ENCODE peak calls at places on chromosomes 6 and 20, in eight cellular contexts. One of them, this sample, is unnamed.

GRCh38 chr6:75266716-75267291 is 17.8 kb downstream of the TMEM30A start:
- DNase-seq in lower lobe of right lung: no peak
- DNase-seq in HCT116: no peak
- DNase-seq in endothelial cell of umbilical vein: peak; percentile 75
- DNase-seq in fibroblast of lung: peak; percentile 80
- DNase-seq in heart right ventricle: no peak
- DNase-seq in A549: peak; percentile 32
- DNase-seq in sigmoid colon: no peak
- DNase-seq in this sample: no peak

GRCh38 chr6:21019614-21020013 is 485.4 kb downstream of the CDKAL1 start:
- DNase-seq in endothelial cell of umbilical vein: peak; percentile 24
- DNase-seq in HCT116: no peak
- DNase-seq in sigmoid colon: no peak
- DNase-seq in A549: no peak
- DNase-seq in lower lobe of right lung: no peak
- DNase-seq in heart right ventricle: no peak
- DNase-seq in fibroblast of lung: peak; percentile 57
- DNase-seq in this sample: no peak

GRCh38 chr20:9996944-9997343 is 37.8 kb upstream of the ANKEF1 start:
- DNase-seq in fibroblast of lung: peak; percentile 43
- DNase-seq in lower lobe of right lung: no peak
- DNase-seq in heart right ventricle: no peak
- DNase-seq in A549: no peak
- DNase-seq in HCT116: no peak
- DNase-seq in sigmoid colon: no peak
- DNase-seq in endothelial cell of umbilical vein: no peak
- DNase-seq in this sample: peak; percentile 28

GRCh38 chr6:82270791-82271392 is 23.3 kb upstream of the IBTK start:
- DNase-seq in heart right ventricle: no peak
- DNase-seq in lower lobe of right lung: no peak
- DNase-seq in fibroblast of lung: peak; percentile 59
- DNase-seq in A549: peak; percentile 49
- DNase-seq in endothelial cell of umbilical vein: peak; percentile 32
- DNase-seq in sigmoid colon: no peak
- DNase-seq in HCT116: peak; percentile 24
- DNase-seq in this sample: no peak

GRCh38 chr20:59063358-59064213 is 21.0 kb upstream of the PRELID3B start:
- DNase-seq in heart right ventricle: peak; percentile 42
- DNase-seq in lower lobe of right lung: no peak
- DNase-seq in sigmoid colon: peak; percentile 84
- DNase-seq in fibroblast of lung: peak; percentile 75
- DNase-seq in endothelial cell of umbilical vein: peak; percentile 68
- DNase-seq in A549: peak; percentile 39
- DNase-seq in HCT116: peak; percentile 75
- DNase-seq in this sample: peak; percentile 48

GRCh38 chr6:168709991-168710390 is 269.0 kb downstream of the SMOC2 start:
- DNase-seq in A549: no peak
- DNase-seq in heart right ventricle: no peak
- DNase-seq in fibroblast of lung: no peak
- DNase-seq in lower lobe of right lung: no peak
- DNase-seq in sigmoid colon: no peak
- DNase-seq in endothelial cell of umbilical vein: no peak
- DNase-seq in HCT116: no peak
- DNase-seq in this sample: no peak

GRCh38 chr6:26198626-26199056 is 111.4 kb downstream of the HFE start:
- DNase-seq in endothelial cell of umbilical vein: peak; percentile 76
- DNase-seq in A549: no peak
- DNase-seq in lower lobe of right lung: no peak
- DNase-seq in HCT116: peak; percentile 53
- DNase-seq in fibroblast of lung: peak; percentile 33
- DNase-seq in heart right ventricle: no peak
- DNase-seq in sigmoid colon: no peak
- DNase-seq in this sample: no peak

GRCh38 chr6:52076791-52077179 is 10.6 kb downstream of the PKHD1 start:
- DNase-seq in endothelial cell of umbilical vein: no peak
- DNase-seq in lower lobe of right lung: no peak
- DNase-seq in A549: no peak
- DNase-seq in fibroblast of lung: no peak
- DNase-seq in HCT116: no peak
- DNase-seq in heart right ventricle: no peak
- DNase-seq in sigmoid colon: no peak
- DNase-seq in this sample: no peak

GRCh38 chr6:28542440-28543293 is 17.0 kb downstream of the GPX5 start:
- DNase-seq in HCT116: peak; percentile 90
- DNase-seq in A549: peak; percentile 73
- DNase-seq in lower lobe of right lung: peak; percentile 64
- DNase-seq in heart right ventricle: no peak
- DNase-seq in endothelial cell of umbilical vein: peak; percentile 70
- DNase-seq in fibroblast of lung: peak; percentile 87
- DNase-seq in sigmoid colon: no peak
- DNase-seq in this sample: peak; percentile 85

GRCh38 chr6:44007818-44008660 is 119.2 kb downstream of the MRPL14 start:
- DNase-seq in A549: no peak
- DNase-seq in lower lobe of right lung: no peak
- DNase-seq in sigmoid colon: peak; percentile 51
- DNase-seq in HCT116: no peak
- DNase-seq in heart right ventricle: no peak
- DNase-seq in fibroblast of lung: no peak
- DNase-seq in endothelial cell of umbilical vein: no peak
- DNase-seq in this sample: no peak

GRCh38 chr6:6969761-6970223 is 138.0 kb upstream of the RREB1 start:
- DNase-seq in sigmoid colon: no peak
- DNase-seq in heart right ventricle: no peak
- DNase-seq in A549: no peak
- DNase-seq in HCT116: peak; percentile 84
- DNase-seq in endothelial cell of umbilical vein: no peak
- DNase-seq in fibroblast of lung: no peak
- DNase-seq in lower lobe of right lung: no peak
- DNase-seq in this sample: no peak

GRCh38 chr6:44224154-44224977 is 971 bp downstream of the SLC29A1 start:
- DNase-seq in HCT116: no peak
- DNase-seq in A549: peak; percentile 25
- DNase-seq in fibroblast of lung: no peak
- DNase-seq in heart right ventricle: no peak
- DNase-seq in lower lobe of right lung: no peak
- DNase-seq in sigmoid colon: peak; percentile 75
- DNase-seq in endothelial cell of umbilical vein: peak; percentile 51
- DNase-seq in this sample: no peak

GRCh38 chr6:40885139-40885774 is 153.8 kb downstream of the UNC5CL start:
- DNase-seq in sigmoid colon: no peak
- DNase-seq in heart right ventricle: no peak
- DNase-seq in fibroblast of lung: no peak
- DNase-seq in lower lobe of right lung: no peak
- DNase-seq in endothelial cell of umbilical vein: no peak
- DNase-seq in A549: no peak
- DNase-seq in HCT116: no peak
- DNase-seq in this sample: no peak

GRCh38 chr6:115798229-115798628 is 262.5 kb downstream of the FRK start:
- DNase-seq in fibroblast of lung: no peak
- DNase-seq in A549: no peak
- DNase-seq in heart right ventricle: no peak
- DNase-seq in HCT116: no peak
- DNase-seq in endothelial cell of umbilical vein: no peak
- DNase-seq in lower lobe of right lung: no peak
- DNase-seq in sigmoid colon: no peak
- DNase-seq in this sample: no peak

GRCh38 chr20:36439040-36439730 is 102.1 kb upstream of the MYL9 start:
- DNase-seq in A549: peak; percentile 76
- DNase-seq in heart right ventricle: peak; percentile 64
- DNase-seq in endothelial cell of umbilical vein: peak; percentile 44
- DNase-seq in lower lobe of right lung: peak; percentile 76
- DNase-seq in HCT116: peak; percentile 32
- DNase-seq in fibroblast of lung: peak; percentile 52
- DNase-seq in sigmoid colon: no peak
- DNase-seq in this sample: peak; percentile 43

GRCh38 chr6:112016335-112016734 is 37.6 kb upstream of the CCN6 start:
- DNase-seq in sigmoid colon: no peak
- DNase-seq in A549: no peak
- DNase-seq in lower lobe of right lung: no peak
- DNase-seq in endothelial cell of umbilical vein: peak; percentile 45
- DNase-seq in fibroblast of lung: no peak
- DNase-seq in heart right ventricle: no peak
- DNase-seq in HCT116: no peak
- DNase-seq in this sample: peak; percentile 72

GRCh38 chr6:129162605-129163004 is 279.7 kb downstream of the LAMA2 start:
- DNase-seq in A549: no peak
- DNase-seq in fibroblast of lung: peak; percentile 27
- DNase-seq in endothelial cell of umbilical vein: no peak
- DNase-seq in HCT116: no peak
- DNase-seq in heart right ventricle: no peak
- DNase-seq in lower lobe of right lung: no peak
- DNase-seq in sigmoid colon: no peak
- DNase-seq in this sample: no peak

GRCh38 chr20:6164421-6165341 is 41.9 kb upstream of the FERMT1 start:
- DNase-seq in lower lobe of right lung: no peak
- DNase-seq in HCT116: peak; percentile 15
- DNase-seq in endothelial cell of umbilical vein: no peak
- DNase-seq in fibroblast of lung: no peak
- DNase-seq in A549: no peak
- DNase-seq in sigmoid colon: no peak
- DNase-seq in heart right ventricle: peak; percentile 41
- DNase-seq in this sample: no peak

GRCh38 chr6:22295145-22295544 is 1.7 kb downstream of the PRL start:
- DNase-seq in endothelial cell of umbilical vein: no peak
- DNase-seq in fibroblast of lung: no peak
- DNase-seq in lower lobe of right lung: no peak
- DNase-seq in heart right ventricle: no peak
- DNase-seq in A549: no peak
- DNase-seq in sigmoid colon: no peak
- DNase-seq in HCT116: no peak
- DNase-seq in this sample: no peak

GRCh38 chr6:45483021-45483420 is 105.3 kb upstream of the SUPT3H start:
- DNase-seq in fibroblast of lung: peak; percentile 97
- DNase-seq in endothelial cell of umbilical vein: no peak
- DNase-seq in heart right ventricle: no peak
- DNase-seq in sigmoid colon: no peak
- DNase-seq in A549: no peak
- DNase-seq in lower lobe of right lung: no peak
- DNase-seq in HCT116: no peak
- DNase-seq in this sample: peak; percentile 67

GRCh38 chr6:16625319-16626240 is 135.7 kb downstream of the ATXN1 start:
- DNase-seq in lower lobe of right lung: no peak
- DNase-seq in sigmoid colon: no peak
- DNase-seq in heart right ventricle: no peak
- DNase-seq in A549: no peak
- DNase-seq in HCT116: no peak
- DNase-seq in fibroblast of lung: no peak
- DNase-seq in endothelial cell of umbilical vein: no peak
- DNase-seq in this sample: peak; percentile 60

GRCh38 chr20:8545212-8545611 is 413.1 kb downstream of the PLCB1 start:
- DNase-seq in fibroblast of lung: no peak
- DNase-seq in HCT116: no peak
- DNase-seq in lower lobe of right lung: no peak
- DNase-seq in sigmoid colon: no peak
- DNase-seq in A549: no peak
- DNase-seq in endothelial cell of umbilical vein: no peak
- DNase-seq in heart right ventricle: no peak
- DNase-seq in this sample: peak; percentile 18

GRCh38 chr6:16324622-16325225 is 86.3 kb downstream of the GMPR start:
- DNase-seq in endothelial cell of umbilical vein: no peak
- DNase-seq in HCT116: no peak
- DNase-seq in fibroblast of lung: no peak
- DNase-seq in heart right ventricle: no peak
- DNase-seq in lower lobe of right lung: no peak
- DNase-seq in sigmoid colon: no peak
- DNase-seq in A549: no peak
- DNase-seq in this sample: peak; percentile 31

GRCh38 chr20:63322146-63322922 is 29.3 kb downstream of the COL20A1 start:
- DNase-seq in fibroblast of lung: no peak
- DNase-seq in sigmoid colon: peak; percentile 60
- DNase-seq in lower lobe of right lung: peak; percentile 32
- DNase-seq in A549: no peak
- DNase-seq in HCT116: no peak
- DNase-seq in endothelial cell of umbilical vein: no peak
- DNase-seq in heart right ventricle: peak; percentile 12
- DNase-seq in this sample: no peak

GRCh38 chr20:51116765-51117686 is 94.1 kb upstream of the KCNG1 start:
- DNase-seq in heart right ventricle: no peak
- DNase-seq in HCT116: no peak
- DNase-seq in fibroblast of lung: no peak
- DNase-seq in sigmoid colon: no peak
- DNase-seq in endothelial cell of umbilical vein: no peak
- DNase-seq in lower lobe of right lung: no peak
- DNase-seq in A549: no peak
- DNase-seq in this sample: no peak

GRCh38 chr6:32191696-32192607 is 491 bp downstream of the GPSM3 start:
- DNase-seq in heart right ventricle: no peak
- DNase-seq in A549: no peak
- DNase-seq in fibroblast of lung: no peak
- DNase-seq in HCT116: no peak
- DNase-seq in endothelial cell of umbilical vein: no peak
- DNase-seq in sigmoid colon: no peak
- DNase-seq in lower lobe of right lung: no peak
- DNase-seq in this sample: no peak
- H3K4me3 ChIP-seq in heart right ventricle: peak overlapping the region; percentile 78
- H3K4me3 ChIP-seq in A549: no peak overlapping the region
- H3K4me3 ChIP-seq in fibroblast of lung: no peak overlapping the region
- H3K4me3 ChIP-seq in HCT116: no peak overlapping the region
- H3K4me3 ChIP-seq in endothelial cell of umbilical vein: no peak overlapping the region
- H3K4me3 ChIP-seq in sigmoid colon: peak overlapping the region; percentile 22
- H3K4me3 ChIP-seq in lower lobe of right lung: peak overlapping the region; percentile 76
- H3K4me3 ChIP-seq in this sample: no peak overlapping the region

DNA sequence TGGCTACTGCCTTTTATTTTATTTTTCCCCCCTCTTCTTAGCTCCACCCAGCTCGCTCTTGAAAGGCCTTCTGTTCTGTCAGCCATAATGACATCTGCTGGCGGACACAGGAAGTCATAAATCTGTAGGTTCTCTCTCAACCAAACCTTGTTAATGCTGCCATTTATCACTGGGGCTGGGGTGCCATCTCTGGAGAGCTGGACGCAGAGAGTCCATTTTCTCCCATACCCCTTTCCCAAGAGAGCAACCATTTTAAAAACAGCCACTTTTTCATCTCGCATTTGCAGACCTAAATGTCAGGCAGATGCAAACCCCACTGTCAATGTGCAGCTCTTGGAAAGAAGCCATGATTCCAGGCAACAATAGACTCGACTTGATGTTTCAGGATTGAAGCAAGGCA is 13.0 kb upstream of the TSHZ2 start:
- DNase-seq in fibroblast of lung: peak; percentile 49
- DNase-seq in sigmoid colon: no peak
- DNase-seq in lower lobe of right lung: no peak
- DNase-seq in A549: no peak
- DNase-seq in HCT116: no peak
- DNase-seq in endothelial cell of umbilical vein: no peak
- DNase-seq in heart right ventricle: no peak
- DNase-seq in this sample: no peak
- TF ChIP-seq CTCF in fibroblast of lung: peak; percentile 30
- TF ChIP-seq CTCF in sigmoid colon: no peak
- TF ChIP-seq CTCF in lower lobe of right lung: no peak
- TF ChIP-seq CTCF in A549: no peak
- TF ChIP-seq CTCF in HCT116: no peak
- TF ChIP-seq CTCF in endothelial cell of umbilical vein: no peak
- TF ChIP-seq CTCF in heart right ventricle: no peak
- TF ChIP-seq CTCF in this sample: peak; percentile 11

GRCh38 chr6:56655250-56655649 is 12.6 kb upstream of the DST start:
- DNase-seq in A549: no peak
- DNase-seq in lower lobe of right lung: no peak
- DNase-seq in endothelial cell of umbilical vein: no peak
- DNase-seq in sigmoid colon: no peak
- DNase-seq in heart right ventricle: no peak
- DNase-seq in HCT116: no peak
- DNase-seq in fibroblast of lung: peak; percentile 64
- DNase-seq in this sample: no peak
- H3K27ac ChIP-seq in A549: peak overlapping the region; percentile 61
- H3K27ac ChIP-seq in lower lobe of right lung: no peak overlapping the region
- H3K27ac ChIP-seq in endothelial cell of umbilical vein: no peak overlapping the region
- H3K27ac ChIP-seq in sigmoid colon: no peak overlapping the region
- H3K27ac ChIP-seq in heart right ventricle: peak overlapping the region; percentile 49
- H3K27ac ChIP-seq in HCT116: peak overlapping the region; percentile 86
- H3K27ac ChIP-seq in fibroblast of lung: no peak overlapping the region
- H3K27ac ChIP-seq in this sample: no peak overlapping the region

GRCh38 chr20:53801609-53802370 is 208.2 kb upstream of the ZNF217 start:
- DNase-seq in heart right ventricle: no peak
- DNase-seq in sigmoid colon: no peak
- DNase-seq in fibroblast of lung: no peak
- DNase-seq in endothelial cell of umbilical vein: no peak
- DNase-seq in A549: no peak
- DNase-seq in HCT116: no peak
- DNase-seq in lower lobe of right lung: no peak
- DNase-seq in this sample: no peak
- H3K4me3 ChIP-seq in heart right ventricle: no peak overlapping the region
- H3K4me3 ChIP-seq in sigmoid colon: no peak overlapping the region
- H3K4me3 ChIP-seq in fibroblast of lung: no peak overlapping the region
- H3K4me3 ChIP-seq in endothelial cell of umbilical vein: no peak overlapping the region
- H3K4me3 ChIP-seq in A549: no peak overlapping the region
- H3K4me3 ChIP-seq in HCT116: no peak overlapping the region
- H3K4me3 ChIP-seq in lower lobe of right lung: no peak overlapping the region
- H3K4me3 ChIP-seq in this sample: no peak overlapping the region

This sample was measured in brain microvascular endothelial cell.